ENCODE peak calls at places on chromosomes 13 and 19, in eight cellular contexts. One of them, this sample, is unnamed.

GRCh38 chr19:57334191-57334590 is 13.9 kb downstream of the ZNF543 start:
- DNase-seq in colonic mucosa: no peak
- DNase-seq in brain microvascular endothelial cell: no peak
- DNase-seq in tibial artery: no peak
- DNase-seq in aorta: no peak
- DNase-seq in pancreas: no peak
- DNase-seq in lower lobe of right lung: no peak
- DNase-seq in breast epithelium: peak; percentile 44
- DNase-seq in this sample: no peak

GRCh38 chr13:113562085-113562749 is 22.3 kb upstream of the TFDP1 start:
- DNase-seq in lower lobe of right lung: peak; percentile 51
- DNase-seq in pancreas: no peak
- DNase-seq in brain microvascular endothelial cell: peak; percentile 62
- DNase-seq in tibial artery: no peak
- DNase-seq in breast epithelium: peak; percentile 18
- DNase-seq in colonic mucosa: peak; percentile 61
- DNase-seq in aorta: no peak
- DNase-seq in this sample: peak; percentile 84

GRCh38 chr19:47049307-47049700 is 880 bp upstream of the TMEM160 start:
- DNase-seq in aorta: no peak
- DNase-seq in lower lobe of right lung: no peak
- DNase-seq in brain microvascular endothelial cell: peak; percentile 11
- DNase-seq in tibial artery: no peak
- DNase-seq in colonic mucosa: no peak
- DNase-seq in breast epithelium: no peak
- DNase-seq in pancreas: no peak
- DNase-seq in this sample: peak; percentile 54

GRCh38 chr13:21884965-21885567 is 214.2 kb downstream of the FGF9 start:
- DNase-seq in brain microvascular endothelial cell: no peak
- DNase-seq in pancreas: no peak
- DNase-seq in tibial artery: no peak
- DNase-seq in lower lobe of right lung: no peak
- DNase-seq in aorta: no peak
- DNase-seq in breast epithelium: no peak
- DNase-seq in colonic mucosa: no peak
- DNase-seq in this sample: no peak

GRCh38 chr19:40005670-40006272 is 8.9 kb downstream of the ZNF546 start:
- DNase-seq in brain microvascular endothelial cell: no peak
- DNase-seq in aorta: no peak
- DNase-seq in breast epithelium: no peak
- DNase-seq in tibial artery: no peak
- DNase-seq in pancreas: no peak
- DNase-seq in colonic mucosa: no peak
- DNase-seq in lower lobe of right lung: no peak
- DNase-seq in this sample: no peak

GRCh38 chr13:113595131-113595530 is 10.6 kb downstream of the TFDP1 start:
- DNase-seq in lower lobe of right lung: peak; percentile 3
- DNase-seq in colonic mucosa: no peak
- DNase-seq in pancreas: no peak
- DNase-seq in tibial artery: peak; percentile 2
- DNase-seq in aorta: no peak
- DNase-seq in brain microvascular endothelial cell: no peak
- DNase-seq in breast epithelium: no peak
- DNase-seq in this sample: no peak

GRCh38 chr19:13104848-13105646 is 2.4 kb upstream of the LYL1 start:
- DNase-seq in tibial artery: no peak
- DNase-seq in breast epithelium: no peak
- DNase-seq in brain microvascular endothelial cell: no peak
- DNase-seq in aorta: no peak
- DNase-seq in lower lobe of right lung: peak; percentile 51
- DNase-seq in pancreas: no peak
- DNase-seq in colonic mucosa: no peak
- DNase-seq in this sample: no peak

GRCh38 chr13:46728777-46729176 is 68.2 kb downstream of the ESD start:
- DNase-seq in tibial artery: no peak
- DNase-seq in breast epithelium: no peak
- DNase-seq in lower lobe of right lung: no peak
- DNase-seq in pancreas: no peak
- DNase-seq in aorta: no peak
- DNase-seq in colonic mucosa: no peak
- DNase-seq in brain microvascular endothelial cell: no peak
- DNase-seq in this sample: no peak

GRCh38 chr19:6736917-6737283 is 480 bp downstream of the GPR108 start:
- DNase-seq in tibial artery: no peak
- DNase-seq in pancreas: no peak
- DNase-seq in brain microvascular endothelial cell: no peak
- DNase-seq in breast epithelium: no peak
- DNase-seq in colonic mucosa: no peak
- DNase-seq in aorta: no peak
- DNase-seq in lower lobe of right lung: no peak
- DNase-seq in this sample: no peak

GRCh38 chr13:105908581-105908980 is 626.9 kb downstream of the EFNB2 start:
- DNase-seq in breast epithelium: no peak
- DNase-seq in aorta: no peak
- DNase-seq in brain microvascular endothelial cell: peak; percentile 30
- DNase-seq in lower lobe of right lung: no peak
- DNase-seq in pancreas: no peak
- DNase-seq in tibial artery: no peak
- DNase-seq in colonic mucosa: no peak
- DNase-seq in this sample: no peak

GRCh38 chr19:42111811-42112210 is 20.4 kb downstream of the POU2F2 start:
- DNase-seq in pancreas: no peak
- DNase-seq in lower lobe of right lung: no peak
- DNase-seq in colonic mucosa: no peak
- DNase-seq in tibial artery: no peak
- DNase-seq in aorta: no peak
- DNase-seq in breast epithelium: no peak
- DNase-seq in brain microvascular endothelial cell: no peak
- DNase-seq in this sample: no peak

GRCh38 chr19:19661675-19662251 is 1.7 kb downstream of the ATP13A1 start:
- DNase-seq in colonic mucosa: no peak
- DNase-seq in tibial artery: no peak
- DNase-seq in aorta: no peak
- DNase-seq in breast epithelium: no peak
- DNase-seq in lower lobe of right lung: peak; percentile 48
- DNase-seq in pancreas: no peak
- DNase-seq in brain microvascular endothelial cell: no peak
- DNase-seq in this sample: no peak

GRCh38 chr13:73757471-73758233 is 376.6 kb downstream of the KLF12 start:
- DNase-seq in aorta: no peak
- DNase-seq in lower lobe of right lung: no peak
- DNase-seq in brain microvascular endothelial cell: no peak
- DNase-seq in pancreas: no peak
- DNase-seq in breast epithelium: no peak
- DNase-seq in colonic mucosa: no peak
- DNase-seq in tibial artery: no peak
- DNase-seq in this sample: no peak

GRCh38 chr19:27779953-27780352 is 1433.0 kb downstream of the UQCRFS1 start:
- DNase-seq in colonic mucosa: no peak
- DNase-seq in lower lobe of right lung: no peak
- DNase-seq in breast epithelium: no peak
- DNase-seq in tibial artery: no peak
- DNase-seq in pancreas: no peak
- DNase-seq in aorta: no peak
- DNase-seq in brain microvascular endothelial cell: no peak
- DNase-seq in this sample: no peak

GRCh38 chr19:18449552-18449951 is 11.6 kb upstream of the ISYNA1 start:
- DNase-seq in aorta: no peak
- DNase-seq in breast epithelium: no peak
- DNase-seq in brain microvascular endothelial cell: no peak
- DNase-seq in colonic mucosa: no peak
- DNase-seq in lower lobe of right lung: no peak
- DNase-seq in pancreas: no peak
- DNase-seq in tibial artery: no peak
- DNase-seq in this sample: no peak

GRCh38 chr13:75514080-75515040 is 23.3 kb downstream of the COMMD6 start:
- DNase-seq in lower lobe of right lung: no peak
- DNase-seq in pancreas: no peak
- DNase-seq in colonic mucosa: no peak
- DNase-seq in brain microvascular endothelial cell: peak; percentile 35
- DNase-seq in breast epithelium: no peak
- DNase-seq in aorta: no peak
- DNase-seq in tibial artery: no peak
- DNase-seq in this sample: peak; percentile 60

GRCh38 chr19:16032509-16033135 is 43.7 kb upstream of the TPM4 start:
- DNase-seq in aorta: no peak
- DNase-seq in colonic mucosa: no peak
- DNase-seq in lower lobe of right lung: no peak
- DNase-seq in tibial artery: no peak
- DNase-seq in pancreas: no peak
- DNase-seq in brain microvascular endothelial cell: no peak
- DNase-seq in breast epithelium: no peak
- DNase-seq in this sample: no peak

DNA sequence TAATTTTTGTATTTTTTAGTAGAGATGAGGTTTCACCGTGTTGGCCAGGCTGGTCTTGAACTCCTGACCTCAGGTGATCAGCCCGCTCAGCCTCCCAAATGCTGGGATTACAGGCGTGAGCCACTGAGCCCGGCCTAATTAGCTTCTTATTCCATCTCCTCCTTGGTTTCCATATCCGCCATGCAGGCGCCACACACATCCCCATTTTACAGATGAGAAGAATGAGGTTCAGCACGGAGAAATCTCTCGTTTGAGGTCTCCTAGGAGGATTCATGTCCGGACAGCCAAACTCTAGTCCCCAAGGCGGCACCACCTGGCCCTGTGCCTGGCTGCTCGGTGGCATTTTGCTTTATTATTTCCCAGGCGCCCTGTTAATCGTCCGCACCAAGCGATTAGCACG is 46.2 kb upstream of the PTPRS start:
- DNase-seq in pancreas: no peak
- DNase-seq in lower lobe of right lung: no peak
- DNase-seq in colonic mucosa: no peak
- DNase-seq in aorta: no peak
- DNase-seq in brain microvascular endothelial cell: no peak
- DNase-seq in tibial artery: no peak
- DNase-seq in breast epithelium: no peak
- DNase-seq in this sample: no peak
- H3K4me3 ChIP-seq in pancreas: no peak overlapping the region
- H3K4me3 ChIP-seq in lower lobe of right lung: no peak overlapping the region
- H3K4me3 ChIP-seq in colonic mucosa: no peak overlapping the region
- H3K4me3 ChIP-seq in aorta: no peak overlapping the region
- H3K4me3 ChIP-seq in brain microvascular endothelial cell: no peak overlapping the region
- H3K4me3 ChIP-seq in tibial artery: no peak overlapping the region
- H3K4me3 ChIP-seq in breast epithelium: no peak overlapping the region
- H3K4me3 ChIP-seq in this sample: no peak overlapping the region

GRCh38 chr13:28526876-28527275 is 31.9 kb upstream of the FLT1 start:
- DNase-seq in colonic mucosa: no peak
- DNase-seq in breast epithelium: no peak
- DNase-seq in tibial artery: no peak
- DNase-seq in lower lobe of right lung: no peak
- DNase-seq in aorta: no peak
- DNase-seq in pancreas: no peak
- DNase-seq in brain microvascular endothelial cell: no peak
- DNase-seq in this sample: no peak

GRCh38 chr13:28528848-28529247 is 33.9 kb upstream of the FLT1 start:
- DNase-seq in breast epithelium: no peak
- DNase-seq in aorta: no peak
- DNase-seq in colonic mucosa: no peak
- DNase-seq in tibial artery: no peak
- DNase-seq in pancreas: no peak
- DNase-seq in lower lobe of right lung: no peak
- DNase-seq in brain microvascular endothelial cell: no peak
- DNase-seq in this sample: no peak

GRCh38 chr13:28529836-28530235 is 34.9 kb upstream of the FLT1 start:
- DNase-seq in aorta: no peak
- DNase-seq in breast epithelium: no peak
- DNase-seq in colonic mucosa: no peak
- DNase-seq in brain microvascular endothelial cell: no peak
- DNase-seq in lower lobe of right lung: no peak
- DNase-seq in pancreas: no peak
- DNase-seq in tibial artery: no peak
- DNase-seq in this sample: no peak

GRCh38 chr13:28527629-28528028 is 32.7 kb upstream of the FLT1 start:
- DNase-seq in tibial artery: peak; percentile 38
- DNase-seq in pancreas: no peak
- DNase-seq in brain microvascular endothelial cell: no peak
- DNase-seq in lower lobe of right lung: peak; percentile 68
- DNase-seq in colonic mucosa: no peak
- DNase-seq in aorta: peak; percentile 67
- DNase-seq in breast epithelium: no peak
- DNase-seq in this sample: no peak

DNA sequence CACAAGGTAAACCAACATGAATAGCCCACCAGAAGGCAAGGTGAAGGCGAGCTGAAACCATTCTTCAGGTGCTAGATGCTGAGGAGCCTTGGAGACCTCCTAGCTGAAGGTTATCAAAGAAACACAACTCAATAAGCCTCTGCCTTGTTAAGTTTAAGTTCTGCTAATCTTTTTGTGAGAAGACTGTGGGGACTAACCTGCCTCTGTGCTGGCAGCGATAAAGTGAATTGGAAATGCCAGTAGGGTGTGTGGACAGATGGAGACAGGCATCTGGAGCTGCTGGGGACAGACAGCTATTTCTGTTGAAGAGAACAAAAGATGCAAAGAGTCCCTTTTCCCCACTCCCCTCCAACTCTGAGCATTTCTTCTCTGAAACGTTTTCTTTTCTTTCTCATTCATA is 33.5 kb upstream of the FLT1 start:
- DNase-seq in breast epithelium: no peak
- DNase-seq in brain microvascular endothelial cell: no peak
- DNase-seq in aorta: no peak
- DNase-seq in colonic mucosa: no peak
- DNase-seq in lower lobe of right lung: no peak
- DNase-seq in tibial artery: no peak
- DNase-seq in pancreas: no peak
- DNase-seq in this sample: no peak
- H3K27ac ChIP-seq in breast epithelium: no peak overlapping the region
- H3K27ac ChIP-seq in brain microvascular endothelial cell: no peak overlapping the region
- H3K27ac ChIP-seq in aorta: no peak overlapping the region
- H3K27ac ChIP-seq in colonic mucosa: no peak overlapping the region
- H3K27ac ChIP-seq in lower lobe of right lung: no peak overlapping the region
- H3K27ac ChIP-seq in tibial artery: no peak overlapping the region
- H3K27ac ChIP-seq in pancreas: no peak overlapping the region
- H3K27ac ChIP-seq in this sample: no peak overlapping the region

DNA sequence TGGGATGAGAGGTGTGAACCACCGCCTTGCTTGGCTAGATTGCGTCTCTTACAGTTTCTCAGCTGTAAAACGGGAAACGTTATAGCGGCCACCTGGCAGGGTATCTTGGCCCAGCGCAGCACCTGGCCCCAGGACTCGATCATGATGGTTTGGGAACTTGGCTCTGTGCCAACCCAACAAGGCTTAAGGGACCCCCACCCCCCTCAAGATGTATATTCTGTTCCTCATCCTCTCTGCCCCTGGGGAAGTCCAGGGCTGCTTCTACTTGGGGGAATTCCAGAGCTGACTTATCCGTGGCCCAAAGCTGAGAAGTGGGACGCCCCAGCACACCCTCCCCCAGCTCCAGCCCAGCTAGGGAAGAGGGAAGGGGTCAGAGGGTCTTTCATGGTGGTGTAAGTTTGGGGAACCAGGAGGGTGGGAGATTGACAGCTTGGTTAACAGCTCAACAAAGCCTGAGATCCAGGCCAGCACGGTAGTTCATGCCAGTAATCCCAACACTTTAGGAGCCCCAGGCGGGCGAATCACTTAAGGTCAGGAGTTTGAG is 695 bp downstream of the ICAM1 start:
- DNase-seq in brain microvascular endothelial cell: no peak
- DNase-seq in pancreas: peak; percentile 40
- DNase-seq in colonic mucosa: peak; percentile 45
- DNase-seq in lower lobe of right lung: no peak
- DNase-seq in breast epithelium: no peak
- DNase-seq in aorta: no peak
- DNase-seq in tibial artery: no peak
- DNase-seq in this sample: no peak
- H3K4me3 ChIP-seq in brain microvascular endothelial cell: peak overlapping the region; percentile 47
- H3K4me3 ChIP-seq in pancreas: peak overlapping the region; percentile 4
- H3K4me3 ChIP-seq in colonic mucosa: peak overlapping the region; percentile 37
- H3K4me3 ChIP-seq in lower lobe of right lung: peak overlapping the region; percentile 86
- H3K4me3 ChIP-seq in breast epithelium: peak overlapping the region; percentile 68
- H3K4me3 ChIP-seq in aorta: no peak overlapping the region
- H3K4me3 ChIP-seq in tibial artery: peak overlapping the region; percentile 43
- H3K4me3 ChIP-seq in this sample: no peak overlapping the region

GRCh38 chr13:89294115-89294867 is 1623.1 kb downstream of the SLITRK5 start:
- DNase-seq in aorta: no peak
- DNase-seq in pancreas: no peak
- DNase-seq in colonic mucosa: no peak
- DNase-seq in lower lobe of right lung: no peak
- DNase-seq in breast epithelium: no peak
- DNase-seq in brain microvascular endothelial cell: no peak
- DNase-seq in tibial artery: no peak
- DNase-seq in this sample: no peak
- H3K27ac ChIP-seq in aorta: no peak overlapping the region
- H3K27ac ChIP-seq in pancreas: no peak overlapping the region
- H3K27ac ChIP-seq in colonic mucosa: no peak overlapping the region
- H3K27ac ChIP-seq in lower lobe of right lung: no peak overlapping the region
- H3K27ac ChIP-seq in breast epithelium: no peak overlapping the region
- H3K27ac ChIP-seq in brain microvascular endothelial cell: no peak overlapping the region
- H3K27ac ChIP-seq in tibial artery: no peak overlapping the region
- H3K27ac ChIP-seq in this sample: no peak overlapping the region

This sample was measured in cardiac muscle cell.